ENCODE peak calls at places on chromosomes 12 and 14, in five cellular contexts. Y, G, T, J and I are unnamed samples.

GRCh38 chr12:76275511-76276093 is 72.6 kb downstream of the BBS10 start:
- DNase-seq in Y (peak), G (no peak), T (no peak), J (no peak), I (no peak)

GRCh38 chr14:105944632-105945610 is 418.5 kb downstream of the TMEM121 start:
- DNase-seq in Y (peak), G (peak), T (peak), J (peak), I (peak)

GRCh38 chr14:79136437-79137430 is 966.6 kb downstream of the NRXN3 start:
- DNase-seq in Y (no peak), G (no peak), T (no peak), J (no peak), I (peak)

GRCh38 chr12:103751600-103751999 is 89.4 kb downstream of the NT5DC3 start:
- DNase-seq in Y (no peak), G (no peak), T (no peak), J (no peak), I (no peak)

GRCh38 chr14:55122441-55122986 is 6.5 kb upstream of the LGALS3 start:
- DNase-seq in Y (no peak), G (peak), T (no peak), J (peak), I (no peak)

GRCh38 chr12:62724285-62724684 is 210.7 kb downstream of the PPM1H start:
- DNase-seq in Y (no peak), G (no peak), T (no peak), J (no peak), I (peak)

GRCh38 chr12:126784328-126784921 is 1482.5 kb upstream of the TMEM132C start:
- DNase-seq in Y (peak), G (no peak), T (no peak), J (peak), I (no peak)

GRCh38 chr12:508145-508544 is 48.4 kb downstream of the B4GALNT3 start:
- DNase-seq in Y (no peak), G (no peak), T (no peak), J (no peak), I (no peak)

GRCh38 chr14:68285421-68286179 is 466.0 kb downstream of the RAD51B start:
- DNase-seq in Y (no peak), G (no peak), T (no peak), J (no peak), I (no peak)

GRCh38 chr12:84637926-84638325 is 274.7 kb downstream of the SLC6A15 start:
- DNase-seq in Y (no peak), G (no peak), T (no peak), J (no peak), I (no peak)

GRCh38 chr12:7439579-7440505 is 4.1 kb downstream of the CD163L1 start:
- DNase-seq in Y (no peak), G (peak), T (no peak), J (no peak), I (no peak)